ENCODE peak calls at places on chromosome 10, in seven cellular contexts. Y is RWPE1, S is SK-N-SH, G is GM06990, R is left lung, C is glutamatergic neuron, O is HCT116. W is an unnamed sample.
A peak's percentile ranks its signal among the peaks of the same experiment; 100 is the strongest.

GRCh38 chr10:102452672-102453340 is 1.5 kb upstream of the C10orf95 start:
- DNase-seq in O (peak; percentile 69), C (no peak), G (no peak), Y (peak; percentile 50), S (no peak), R (peak; percentile 72), W (no peak)

GRCh38 chr10:32189400-32190084 is 133.3 kb upstream of the KIF5B start:
- DNase-seq in Y (no peak), O (peak; percentile 18), R (no peak), S (no peak), G (no peak), C (no peak), W (no peak)

GRCh38 chr10:128091636-128092210 is 34.5 kb downstream of the MKI67 start:
- DNase-seq in S (no peak), Y (no peak), O (no peak), R (no peak), C (no peak), G (no peak), W (no peak)

GRCh38 chr10:123154943-123155505 is 822 bp downstream of the BUB3 start:
- DNase-seq in G (peak; percentile 40), Y (peak; percentile 53), R (no peak), C (no peak), S (no peak), O (peak; percentile 31), W (no peak)

GRCh38 chr10:35335718-35336083 is 608 bp upstream of the CCNY start:
- DNase-seq in O (no peak), C (no peak), G (no peak), S (no peak), R (no peak), Y (no peak), W (no peak)

GRCh38 chr10:55232553-55232952 is 431.5 kb upstream of the PCDH15 start:
- DNase-seq in R (no peak), C (no peak), O (no peak), G (no peak), S (no peak), Y (no peak), W (no peak)

GRCh38 chr10:76937056-76937665 is 700.4 kb downstream of the KCNMA1 start:
- DNase-seq in C (no peak), G (no peak), O (no peak), R (no peak), S (peak; percentile 34), Y (no peak), W (no peak)

GRCh38 chr10:85043207-85043606 is 714.8 kb downstream of the CCSER2 start:
- DNase-seq in S (no peak), R (no peak), O (no peak), C (no peak), Y (no peak), G (no peak), W (no peak)

GRCh38 chr10:43138757-43139241 is 554 bp downstream of the CSGALNACT2 start:
- DNase-seq in S (peak; percentile 67), Y (peak; percentile 46), R (peak; percentile 44), O (no peak), G (no peak), C (peak; percentile 50), W (no peak)

GRCh38 chr10:78472542-78472890 is 438.9 kb downstream of the RPS24 start:
- DNase-seq in C (no peak), O (no peak), S (peak; percentile 69), Y (no peak), R (no peak), G (no peak), W (peak; percentile 64)

GRCh38 chr10:35911233-35911632 is 269.1 kb upstream of the FZD8 start:
- DNase-seq in S (no peak), G (no peak), C (no peak), O (no peak), R (no peak), Y (no peak), W (no peak)

GRCh38 chr10:7389346-7389745 is 21.5 kb downstream of the SFMBT2 start:
- DNase-seq in C (no peak), G (no peak), R (no peak), Y (no peak), O (no peak), S (no peak), W (no peak)

GRCh38 chr10:73975388-73975787 is 22.5 kb upstream of the VCL start:
- DNase-seq in O (no peak), R (no peak), C (no peak), Y (no peak), S (no peak), G (no peak), W (no peak)

GRCh38 chr10:111705026-111705425 is 478.5 kb downstream of the GPAM start:
- DNase-seq in G (no peak), R (no peak), Y (no peak), C (no peak), O (no peak), S (no peak), W (no peak)

GRCh38 chr10:80191589-80192270 is 13.6 kb downstream of the ANXA11 start:
- DNase-seq in S (no peak), Y (peak; percentile 71), G (no peak), C (no peak), R (peak; percentile 50), O (no peak), W (no peak)

GRCh38 chr10:113487154-113487553 is 65.7 kb upstream of the HABP2 start:
- DNase-seq in R (no peak), C (no peak), Y (no peak), O (no peak), S (no peak), G (no peak), W (no peak)

GRCh38 chr10:125010362-125010761 is 68.4 kb downstream of the ZRANB1 start:
- DNase-seq in S (peak; percentile 26), R (peak; percentile 2), Y (no peak), G (no peak), O (no peak), C (no peak), W (no peak)

GRCh38 chr10:61138728-61139127 is 194.7 kb upstream of the RHOBTB1 start:
- DNase-seq in O (no peak), R (no peak), Y (no peak), G (no peak), S (no peak), C (no peak), W (no peak)

GRCh38 chr10:24826022-24826421 is 102.3 kb upstream of the ARHGAP21 start:
- DNase-seq in Y (peak; percentile 57), O (no peak), G (peak; percentile 24), S (no peak), C (no peak), R (no peak), W (no peak)

GRCh38 chr10:29378106-29378505 is 89.2 kb downstream of the LYZL1 start:
- DNase-seq in G (no peak), S (no peak), O (no peak), R (no peak), C (no peak), Y (no peak), W (no peak)

GRCh38 chr10:13503745-13504463 is 24.9 kb downstream of the BEND7 start:
- DNase-seq in G (no peak), Y (peak; percentile 16), R (no peak), O (no peak), C (no peak), S (no peak), W (no peak)

GRCh38 chr10:7315906-7316305 is 94.9 kb downstream of the SFMBT2 start:
- DNase-seq in S (no peak), C (no peak), Y (no peak), R (no peak), O (no peak), G (no peak), W (no peak)

GRCh38 chr10:12194752-12195271 is 879 bp downstream of the NUDT5 start:
- DNase-seq in R (peak; percentile 63), Y (peak; percentile 18), G (peak; percentile 32), O (no peak), C (peak; percentile 22), S (peak; percentile 35), W (no peak)

GRCh38 chr10:72881291-72881690 is 12.2 kb upstream of the OIT3 start:
- DNase-seq in C (no peak), G (no peak), Y (no peak), S (no peak), O (no peak), R (no peak), W (no peak)

GRCh38 chr10:72879245-72879644 is 14.3 kb upstream of the OIT3 start:
- DNase-seq in O (no peak), Y (no peak), R (no peak), C (no peak), G (no peak), S (no peak), W (no peak)

DNA sequence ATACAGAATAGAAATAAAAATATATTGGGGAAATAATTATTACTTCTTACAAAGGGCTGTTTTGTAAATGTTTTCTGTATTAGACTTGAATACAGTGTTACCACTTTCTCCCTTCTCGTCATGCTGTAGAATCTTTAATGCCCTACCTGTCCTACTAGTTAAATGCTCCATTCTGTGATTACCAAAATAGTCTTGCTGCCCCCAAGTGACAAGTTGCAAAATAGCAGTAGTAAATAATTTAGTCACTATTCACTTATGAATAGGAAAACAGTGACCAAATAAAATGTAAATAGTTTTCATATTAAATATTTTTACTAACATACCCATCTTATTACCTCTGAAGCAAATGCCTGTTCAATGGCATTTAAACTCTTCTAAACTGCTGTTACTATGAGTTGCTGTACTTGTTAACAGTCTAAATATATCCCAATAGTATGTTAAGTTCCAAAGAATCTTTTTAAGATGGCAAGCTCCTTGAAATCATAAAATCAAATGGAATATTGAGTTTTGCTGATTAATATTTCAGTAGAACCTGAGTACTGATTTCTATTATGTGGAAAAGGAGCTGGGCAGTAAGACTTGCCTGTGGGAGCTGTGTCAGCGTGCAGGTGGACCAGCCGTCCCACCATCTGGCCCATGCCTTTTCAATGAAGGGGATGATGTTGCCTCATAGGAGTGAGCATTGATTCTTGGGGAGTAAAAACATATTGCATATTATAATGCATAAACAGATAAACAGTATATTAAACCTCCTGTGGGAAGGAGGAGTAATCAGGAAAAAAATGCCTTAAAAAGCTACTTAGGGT is 18.1 kb upstream of the OIT3 start:
- DNase-seq in G (peak; percentile 6), Y (peak; percentile 37), C (peak; percentile 19), O (peak; percentile 12), S (peak; percentile 25), R (no peak), W (no peak)
- TF ChIP-seq CTCF in G (peak; percentile 48), Y (peak; percentile 67), C (peak; percentile 29), O (peak; percentile 73), S (peak; percentile 66), R (peak; percentile 39), W (peak; percentile 65)

GRCh38 chr10:50788951-50789904 is 49.5 kb downstream of the ASAH2B start:
- DNase-seq in C (no peak), Y (peak; percentile 56), O (peak; percentile 51), S (peak; percentile 24), R (no peak), G (no peak), W (no peak)
- TF ChIP-seq CTCF in C (peak; percentile 29), Y (peak; percentile 52), O (peak; percentile 73), S (peak; percentile 67), R (peak; percentile 33), G (peak; percentile 36), W (peak; percentile 42)

DNA sequence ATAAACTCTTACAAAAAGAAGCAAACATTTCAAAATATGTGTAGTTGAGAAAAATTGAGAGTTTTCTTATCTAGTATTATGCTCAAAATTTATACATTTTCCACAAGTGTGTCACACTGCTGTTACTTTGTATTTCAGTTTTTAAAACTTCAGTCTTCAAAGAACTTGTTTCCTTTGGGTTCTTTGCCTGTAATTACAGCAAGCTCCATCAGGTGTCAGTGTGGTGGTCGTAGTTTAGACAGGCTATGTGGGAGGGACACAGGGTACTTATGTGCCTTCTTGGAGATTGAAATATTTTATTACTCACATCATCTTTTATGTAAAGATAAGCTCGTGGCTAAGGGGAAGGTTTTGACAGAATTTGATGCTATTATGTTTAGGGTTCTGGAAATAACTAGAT is 360.5 kb downstream of the FGFR2 start:
- DNase-seq in S (no peak), C (no peak), G (no peak), O (no peak), Y (no peak), R (no peak), W (no peak)
- TF ChIP-seq CTCF in S (no peak), C (peak; percentile 29), G (no peak), O (no peak), Y (no peak), R (no peak), W (no peak)

GRCh38 chr10:131496351-131497052 is 185.0 kb upstream of the TCERG1L start:
- DNase-seq in O (no peak), C (no peak), R (no peak), S (no peak), Y (no peak), G (no peak), W (peak; percentile 76)
- TF ChIP-seq CTCF in O (no peak), C (no peak), R (no peak), S (no peak), Y (no peak), G (no peak), W (no peak)